ENCODE peak calls at places on chromosomes 6 and 20, in eight cellular contexts. G is effector CD4-positive, alpha-beta T cell; Z is body of pancreas; Y is NCI-H2029 treated with DMSO at 0.1 percent for 48 hours; Q is activated CD4-positive, alpha-beta T cell treated with anti-CD3 and anti-CD28 coated beads, Interleukin-2, amount 10 ng/mL, durations not matched to agents 7 days and 5 days; V is mesenchymal stem cell; O is amniotic stem cell; L is Right ventricle myocardium inferior. M is an unnamed sample.

GRCh38 chr6:96015321-96015790 is 418 bp upstream of the FUT9 start:
- DNase-seq in L (no peak), G (no peak), Q (no peak), O (no peak), Z (peak; percentile 74), Y (no peak), V (no peak), M (no peak)

GRCh38 chr6:7146079-7146828 is 38.5 kb downstream of the RREB1 start:
- DNase-seq in Q (no peak), L (peak; percentile 66), V (peak; percentile 79), Y (peak; percentile 86), O (no peak), Z (peak; percentile 78), G (no peak), M (peak; percentile 82)

GRCh38 chr6:160999508-160999907 is 7.9 kb downstream of the MAP3K4 start:
- DNase-seq in Y (no peak), Q (no peak), V (no peak), G (no peak), Z (peak; percentile 48), L (no peak), O (no peak), M (no peak)

GRCh38 chr20:25254986-25255680 is 7.2 kb downstream of the PYGB start:
- DNase-seq in G (no peak), O (no peak), L (no peak), Q (no peak), Y (peak; percentile 68), V (no peak), Z (peak; percentile 47), M (no peak)

GRCh38 chr6:14117158-14118090 is at the start of gene CD83:
- DNase-seq in V (peak; percentile 75), L (peak; percentile 91), Q (peak; percentile 81), G (peak; percentile 80), Z (peak; percentile 81), Y (no peak), O (no peak), M (peak; percentile 13)

GRCh38 chr6:75283907-75284284 is 696 bp downstream of the TMEM30A start:
- DNase-seq in Q (peak; percentile 20), L (no peak), Y (no peak), G (peak; percentile 4), Z (no peak), V (no peak), O (no peak), M (peak; percentile 19)

GRCh38 chr6:20246107-20246506 is 33.8 kb upstream of the MBOAT1 start:
- DNase-seq in Z (no peak), Y (peak; percentile 77), O (no peak), Q (no peak), G (no peak), L (no peak), V (no peak), M (no peak)

GRCh38 chr6:40325791-40326190 is 261.4 kb downstream of the LRFN2 start:
- DNase-seq in L (no peak), Y (no peak), Z (no peak), Q (no peak), G (no peak), O (no peak), V (no peak), M (no peak)

GRCh38 chr20:31604567-31605030 is 490 bp upstream of the ID1 start:
- DNase-seq in Q (no peak), G (no peak), Y (no peak), O (no peak), V (no peak), Z (no peak), L (no peak), M (no peak)

GRCh38 chr20:45083127-45083526 is 17.8 kb downstream of the KCNS1 start:
- DNase-seq in G (no peak), Q (no peak), Z (no peak), Y (no peak), V (no peak), L (no peak), O (no peak), M (no peak)

GRCh38 chr6:20976391-20976790 is 442.1 kb downstream of the CDKAL1 start:
- DNase-seq in V (no peak), Q (no peak), Y (no peak), G (no peak), Z (no peak), L (no peak), O (no peak), M (no peak)

GRCh38 chr6:37321101-37321500 is 32.7 kb upstream of the RNF8 start:
- DNase-seq in G (no peak), Z (no peak), Y (no peak), O (no peak), V (no peak), Q (no peak), L (no peak), M (no peak)

GRCh38 chr6:116247285-116247684 is 6.6 kb downstream of the TSPYL4 start:
- DNase-seq in Q (no peak), G (no peak), V (no peak), L (no peak), O (no peak), Z (no peak), Y (no peak), M (no peak)

GRCh38 chr6:155170519-155170918 is 93.3 kb upstream of the CLDN20 start:
- DNase-seq in Z (no peak), Y (no peak), L (no peak), Q (no peak), O (no peak), V (peak; percentile 1), G (no peak), M (no peak)

GRCh38 chr6:119308048-119308570 is 41.5 kb downstream of the MAN1A1 start:
- DNase-seq in O (peak; percentile 61), V (peak; percentile 81), Q (no peak), G (no peak), Y (no peak), L (no peak), Z (no peak), M (peak; percentile 91)

GRCh38 chr6:30322527-30323501 is 3.9 kb upstream of the TRIM39 start:
- DNase-seq in G (no peak), Z (no peak), Y (no peak), V (peak; percentile 65), Q (no peak), L (no peak), O (no peak), M (peak; percentile 83)

GRCh38 chr20:41587956-41588355 is 30.2 kb downstream of the CHD6 start:
- DNase-seq in V (no peak), L (no peak), Q (no peak), Z (no peak), Y (no peak), O (no peak), G (no peak), M (peak; percentile 76)

GRCh38 chr6:167437888-167438484 is 113.1 kb downstream of the TTLL2 start:
- DNase-seq in Y (no peak), Q (no peak), L (no peak), V (no peak), Z (no peak), G (no peak), O (no peak), M (no peak)

GRCh38 chr6:7617954-7618764 is 28.2 kb downstream of the SNRNP48 start:
- DNase-seq in V (peak; percentile 13), O (no peak), G (no peak), Y (peak; percentile 99), L (peak; percentile 73), Z (peak; percentile 11), Q (no peak), M (no peak)

GRCh38 chr6:144335315-144335861 is 50.3 kb downstream of the UTRN start:
- DNase-seq in Q (no peak), V (no peak), O (no peak), Z (no peak), Y (no peak), G (no peak), L (no peak), M (no peak)

GRCh38 chr20:52083627-52084232 is 107.8 kb downstream of the ZFP64 start:
- DNase-seq in L (no peak), V (peak; percentile 74), Z (peak; percentile 57), Q (peak; percentile 60), O (peak; percentile 28), Y (no peak), G (no peak), M (peak; percentile 49)

GRCh38 chr20:45138451-45139300 is 14.4 kb upstream of the WFDC12 start:
- DNase-seq in Q (peak; percentile 67), L (peak; percentile 89), O (no peak), Y (peak; percentile 19), G (peak; percentile 29), Z (peak; percentile 64), V (no peak), M (no peak)

GRCh38 chr20:18767676-18768075 is 45.9 kb upstream of the SCP2D1 start:
- DNase-seq in O (no peak), Y (no peak), L (no peak), Q (no peak), V (no peak), G (no peak), Z (no peak), M (no peak)

GRCh38 chr20:16607364-16608264 is 34.4 kb upstream of the KIF16B start:
- DNase-seq in Q (no peak), L (no peak), V (no peak), O (no peak), Z (peak; percentile 60), G (no peak), Y (no peak), M (no peak)

GRCh38 chr6:14948586-14949245 is 297.2 kb upstream of the JARID2 start:
- DNase-seq in Y (peak; percentile 5), G (no peak), O (no peak), V (no peak), L (no peak), Z (no peak), Q (no peak), M (no peak)